ENCODE peak calls at places on chromosome 21, in eight cellular contexts. M, W, S, Z, L, I, N and G are unnamed samples.

GRCh38 chr21:25214676-25215075 is 392.6 kb downstream of the MRPL39 start:
- DNase-seq in M (no peak), W (no peak), S (no peak), Z (no peak), L (no peak), I (no peak), N (no peak), G (no peak)

GRCh38 chr21:38254970-38255369 is 1.8 kb upstream of the KCNJ15 start:
- DNase-seq in M (no peak), W (no peak), S (no peak), Z (no peak), L (no peak), I (no peak), N (no peak), G (no peak)

GRCh38 chr21:46056450-46056903 is 41.4 kb upstream of the COL6A2 start:
- DNase-seq in M (peak; percentile 81), W (peak; percentile 94), S (peak; percentile 74), Z (peak; percentile 87), L (peak; percentile 98), I (peak; percentile 41), N (no peak), G (peak; percentile 82)

GRCh38 chr21:40841524-40842196 is 5.3 kb downstream of the DSCAM start:
- DNase-seq in M (no peak), W (no peak), S (no peak), Z (no peak), L (no peak), I (peak; percentile 88), N (no peak), G (peak; percentile 30)

GRCh38 chr21:26776320-26777021 is 68.7 kb downstream of the ADAMTS1 start:
- DNase-seq in M (no peak), W (peak; percentile 68), S (no peak), Z (no peak), L (peak; percentile 73), I (no peak), N (no peak), G (peak; percentile 40)

GRCh38 chr21:34612056-34612455 is 2.9 kb downstream of the RCAN1 start:
- DNase-seq in M (no peak), W (no peak), S (no peak), Z (no peak), L (no peak), I (no peak), N (no peak), G (no peak)

GRCh38 chr21:46184625-46185555 is 631 bp upstream of the SPATC1L start:
- DNase-seq in M (no peak), W (peak; percentile 75), S (peak; percentile 81), Z (peak; percentile 86), L (peak; percentile 92), I (peak; percentile 90), N (peak; percentile 48), G (peak; percentile 87)

GRCh38 chr21:36024782-36025181 is 35.5 kb downstream of the SETD4 start:
- DNase-seq in M (no peak), W (no peak), S (no peak), Z (no peak), L (no peak), I (no peak), N (no peak), G (no peak)

GRCh38 chr21:35932232-35932911 is 128.0 kb downstream of the SETD4 start:
- DNase-seq in M (peak; percentile 80), W (peak; percentile 95), S (peak; percentile 37), Z (peak; percentile 61), L (peak; percentile 85), I (peak; percentile 72), N (peak; percentile 68), G (peak; percentile 91)

GRCh38 chr21:14707265-14708020 is 161.3 kb upstream of the SAMSN1 start:
- DNase-seq in M (no peak), W (no peak), S (no peak), Z (no peak), L (no peak), I (no peak), N (no peak), G (no peak)

GRCh38 chr21:37849703-37850102 is 66.6 kb downstream of the KCNJ6 start:
- DNase-seq in M (peak; percentile 66), W (peak; percentile 83), S (no peak), Z (no peak), L (peak; percentile 44), I (no peak), N (no peak), G (peak; percentile 72)

GRCh38 chr21:34693192-34693810 is 24.5 kb downstream of the CLIC6 start:
- DNase-seq in M (peak; percentile 39), W (peak; percentile 74), S (peak; percentile 44), Z (no peak), L (peak; percentile 83), I (peak; percentile 69), N (peak; percentile 39), G (peak; percentile 55)

GRCh38 chr21:45863751-45864150 is 117.8 kb upstream of the COL6A1 start:
- DNase-seq in M (no peak), W (no peak), S (no peak), Z (no peak), L (no peak), I (no peak), N (no peak), G (no peak)

GRCh38 chr21:14773777-14774345 is 227.7 kb upstream of the SAMSN1 start:
- DNase-seq in M (no peak), W (no peak), S (peak; percentile 83), Z (peak; percentile 20), L (no peak), I (peak; percentile 77), N (no peak), G (peak; percentile 19)

GRCh38 chr21:15444118-15444960 is 285.4 kb upstream of the USP25 start:
- DNase-seq in M (no peak), W (no peak), S (no peak), Z (no peak), L (no peak), I (no peak), N (no peak), G (no peak)

GRCh38 chr21:45471229-45472052 is 66.5 kb downstream of the COL18A1 start:
- DNase-seq in M (peak; percentile 74), W (peak; percentile 93), S (no peak), Z (peak; percentile 49), L (peak; percentile 96), I (no peak), N (peak; percentile 87), G (peak; percentile 93)

GRCh38 chr21:41147979-41148355 is 20.0 kb upstream of the BACE2 start:
- DNase-seq in M (no peak), W (no peak), S (no peak), Z (no peak), L (no peak), I (no peak), N (no peak), G (no peak)

GRCh38 chr21:45420623-45421041 is 15.7 kb downstream of the COL18A1 start:
- DNase-seq in M (no peak), W (no peak), S (no peak), Z (no peak), L (no peak), I (peak; percentile 34), N (no peak), G (no peak)

GRCh38 chr21:34890724-34891609 is 158.1 kb downstream of the RUNX1 start:
- DNase-seq in M (no peak), W (peak; percentile 48), S (peak; percentile 30), Z (peak; percentile 29), L (peak; percentile 61), I (peak; percentile 38), N (no peak), G (peak; percentile 74)

GRCh38 chr21:45290948-45291612 is 3.4 kb upstream of the POFUT2 start:
- DNase-seq in M (no peak), W (peak; percentile 58), S (no peak), Z (no peak), L (peak; percentile 65), I (no peak), N (no peak), G (peak; percentile 61)

GRCh38 chr21:36070999-36071398 is 1.2 kb downstream of the CBR1 start:
- DNase-seq in M (no peak), W (no peak), S (no peak), Z (no peak), L (no peak), I (no peak), N (no peak), G (no peak)

GRCh38 chr21:45931397-45931969 is 50.1 kb upstream of the COL6A1 start:
- DNase-seq in M (no peak), W (no peak), S (no peak), Z (no peak), L (no peak), I (no peak), N (no peak), G (no peak)

GRCh38 chr21:37006521-37007291 is at the start of gene RIPPLY3:
- DNase-seq in M (no peak), W (no peak), S (no peak), Z (no peak), L (no peak), I (peak; percentile 37), N (no peak), G (peak; percentile 9)

GRCh38 chr21:33064623-33064996 is 5.3 kb upstream of the OLIG1 start:
- DNase-seq in M (no peak), W (no peak), S (no peak), Z (no peak), L (no peak), I (no peak), N (no peak), G (no peak)

GRCh38 chr21:33063365-33063883 is 6.5 kb upstream of the OLIG1 start:
- DNase-seq in M (no peak), W (no peak), S (no peak), Z (no peak), L (no peak), I (no peak), N (no peak), G (no peak)

GRCh38 chr21:33067045-33067444 is 2.9 kb upstream of the OLIG1 start:
- DNase-seq in M (no peak), W (no peak), S (no peak), Z (no peak), L (no peak), I (no peak), N (no peak), G (no peak)

GRCh38 chr21:33061233-33061632 is 8.7 kb upstream of the OLIG1 start:
- DNase-seq in M (no peak), W (no peak), S (no peak), Z (no peak), L (no peak), I (no peak), N (no peak), G (no peak)

GRCh38 chr21:33063907-33064622 is 5.9 kb upstream of the OLIG1 start:
- DNase-seq in M (no peak), W (no peak), S (no peak), Z (no peak), L (no peak), I (no peak), N (no peak), G (no peak)
- TF ChIP-seq CTCF in M (no peak), W (no peak), S (no peak), Z (no peak), L (no peak), I (no peak), N (no peak), G (no peak)

GRCh38 chr21:31343680-31344480 is at the start of gene TIAM1:
- DNase-seq in M (no peak), W (peak; percentile 66), S (peak; percentile 36), Z (peak; percentile 58), L (peak; percentile 62), I (peak; percentile 59), N (peak; percentile 82), G (peak; percentile 73)
- H3K4me3 ChIP-seq in M (peak within 1 kb of the TSS; percentile 59), W (peak within 1 kb of the TSS; percentile 54), S (peak within 1 kb of the TSS; percentile 44), Z (peak within 1 kb of the TSS; percentile 50), L (peak within 1 kb of the TSS; percentile 63), I (peak within 1 kb of the TSS; percentile 38), N (peak within 1 kb of the TSS; percentile 81), G (peak within 1 kb of the TSS; percentile 64)

GRCh38 chr21:33289199-33289819 is 23.1 kb downstream of the IL10RB start:
- DNase-seq in M (no peak), W (peak; percentile 47), S (no peak), Z (no peak), L (no peak), I (no peak), N (no peak), G (peak; percentile 49)
- TF ChIP-seq CTCF in M (no peak), W (no peak), S (no peak), Z (no peak), L (no peak), I (no peak), N (no peak), G (no peak)

GRCh38 chr21:29155118-29155932 is 24.9 kb downstream of the MAP3K7CL start:
- DNase-seq in M (no peak), W (peak; percentile 62), S (no peak), Z (peak; percentile 63), L (peak; percentile 79), I (peak; percentile 29), N (no peak), G (peak; percentile 70)
- H3K4me3 ChIP-seq in M (peak overlapping the region; percentile 40), W (peak overlapping the region; percentile 24), S (peak overlapping the region; percentile 14), Z (peak overlapping the region; percentile 34), L (peak overlapping the region; percentile 24), I (peak overlapping the region; percentile 5), N (no peak overlapping the region), G (peak overlapping the region; percentile 2)